ENCODE peak calls at places on chromosomes 1 and 21, in seven cellular contexts. X, D, Z, O, C, F and S are unnamed samples.

GRCh38 chr1:19448491-19449439 is 36.6 kb downstream of the CAPZB start:
- DNase-seq in X (no peak), D (no peak), Z (no peak), O (peak; percentile 96), C (no peak), F (peak; percentile 99), S (peak; percentile 29)

GRCh38 chr1:216175714-216176113 is 247.5 kb downstream of the USH2A start:
- DNase-seq in X (peak; percentile 31), D (no peak), Z (no peak), O (no peak), C (no peak), F (no peak), S (no peak)

GRCh38 chr1:234437423-234438171 is 41.4 kb downstream of the TARBP1 start:
- DNase-seq in X (no peak), D (no peak), Z (no peak), O (peak; percentile 21), C (no peak), F (peak; percentile 7), S (no peak)

GRCh38 chr1:1171551-1172340 is 1.9 kb upstream of the TTLL10 start:
- DNase-seq in X (no peak), D (no peak), Z (no peak), O (no peak), C (no peak), F (no peak), S (peak; percentile 5)

GRCh38 chr1:221740941-221741363 is 937 bp downstream of the DUSP10 start:
- DNase-seq in X (no peak), D (no peak), Z (no peak), O (no peak), C (no peak), F (no peak), S (peak; percentile 5)

GRCh38 chr1:89734437-89734836 is 86.4 kb upstream of the LRRC8D start:
- DNase-seq in X (no peak), D (no peak), Z (no peak), O (peak; percentile 70), C (no peak), F (no peak), S (no peak)

GRCh38 chr1:243249214-243249613 is 5.9 kb downstream of the CEP170 start:
- DNase-seq in X (no peak), D (no peak), Z (no peak), O (no peak), C (no peak), F (no peak), S (no peak)

GRCh38 chr1:184974086-184974836 is at the start of gene NIBAN1:
- DNase-seq in X (peak; percentile 47), D (peak; percentile 34), Z (peak; percentile 72), O (peak; percentile 66), C (peak; percentile 21), F (no peak), S (peak; percentile 61)

GRCh38 chr21:45580576-45581321 is 38.5 kb upstream of the SLC19A1 start:
- DNase-seq in X (peak; percentile 34), D (no peak), Z (no peak), O (no peak), C (no peak), F (no peak), S (no peak)

GRCh38 chr1:55304306-55304705 is 89.1 kb upstream of the USP24 start:
- DNase-seq in X (no peak), D (no peak), Z (no peak), O (no peak), C (no peak), F (no peak), S (peak; percentile 7)
- TF ChIP-seq CTCF in X (no peak), D (no peak), Z (no peak), O (no peak), C (no peak), F (no peak), S (no peak)

GRCh38 chr1:113813218-113813617 is 942 bp upstream of the RSBN1 start:
- DNase-seq in X (no peak), D (no peak), Z (no peak), O (no peak), C (no peak), F (no peak), S (no peak)

GRCh38 chr1:113811353-113811887 is 856 bp downstream of the RSBN1 start:
- DNase-seq in X (peak; percentile 59), D (no peak), Z (no peak), O (peak; percentile 22), C (peak; percentile 14), F (no peak), S (peak; percentile 30)

GRCh38 chr1:113809651-113810602 is 2.3 kb downstream of the RSBN1 start:
- DNase-seq in X (no peak), D (no peak), Z (no peak), O (no peak), C (no peak), F (no peak), S (no peak)

GRCh38 chr1:113812661-113813135 is 422 bp upstream of the RSBN1 start:
- DNase-seq in X (peak; percentile 9), D (no peak), Z (peak; percentile 35), O (no peak), C (no peak), F (no peak), S (no peak)

DNA sequence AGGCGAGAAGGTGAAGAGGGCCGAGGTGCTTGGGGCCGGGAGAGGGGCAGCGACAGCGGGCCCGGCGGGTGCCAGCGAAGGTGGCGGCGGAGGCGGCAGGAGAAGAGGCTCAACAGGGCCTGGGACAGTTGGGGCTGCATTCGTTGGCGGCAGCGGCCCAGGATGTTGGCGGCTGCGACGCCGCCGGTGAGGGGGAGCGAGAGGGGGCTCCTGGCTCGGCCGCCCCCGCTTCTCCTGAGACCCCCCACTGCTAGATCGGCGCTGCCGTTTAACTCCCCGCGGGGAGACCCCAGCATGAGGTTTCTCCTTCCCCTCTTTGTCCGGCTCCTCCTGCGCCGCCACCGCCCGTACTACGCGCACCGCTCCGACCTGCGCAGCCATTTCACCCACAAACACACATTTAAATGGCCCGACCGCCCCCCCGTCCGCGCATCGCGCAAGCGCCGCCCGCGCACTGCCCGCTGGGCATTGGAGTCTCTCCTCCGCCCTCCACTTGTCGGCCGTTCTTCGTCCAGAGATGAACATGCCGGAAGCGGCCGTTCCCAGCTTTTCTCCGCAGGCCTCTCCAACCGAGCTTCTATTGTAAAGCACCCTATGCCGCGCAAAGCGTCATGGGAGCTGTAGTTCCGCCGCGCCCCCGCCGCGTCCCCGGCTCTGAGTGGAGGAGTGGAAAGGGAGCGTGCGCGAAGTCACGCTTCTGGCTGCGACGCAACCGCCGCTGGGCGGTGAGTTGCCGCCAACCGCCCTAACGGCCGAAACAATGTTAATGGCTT is at the start of gene RSBN1:
- DNase-seq in X (peak; percentile 99), D (peak; percentile 96), Z (peak; percentile 94), O (peak; percentile 99), C (peak; percentile 92), F (peak; percentile 100), S (peak; percentile 96)
- TF ChIP-seq CTCF in X (no peak), D (peak; percentile 13), Z (no peak), O (peak; percentile 24), C (no peak), F (no peak), S (no peak)

GRCh38 chr1:53189061-53189460 is 7.6 kb upstream of the CPT2 start:
- DNase-seq in X (no peak), D (no peak), Z (no peak), O (no peak), C (no peak), F (no peak), S (no peak)

GRCh38 chr1:53186533-53186932 is 10.1 kb upstream of the CPT2 start:
- DNase-seq in X (no peak), D (no peak), Z (no peak), O (no peak), C (no peak), F (no peak), S (no peak)

GRCh38 chr1:53188099-53188498 is 8.5 kb upstream of the CPT2 start:
- DNase-seq in X (no peak), D (no peak), Z (no peak), O (no peak), C (no peak), F (no peak), S (no peak)

GRCh38 chr1:53187371-53187770 is 9.3 kb upstream of the CPT2 start:
- DNase-seq in X (no peak), D (no peak), Z (no peak), O (peak; percentile 52), C (no peak), F (no peak), S (no peak)

GRCh38 chr1:53190210-53190611 is 6.4 kb upstream of the CPT2 start:
- DNase-seq in X (peak; percentile 47), D (no peak), Z (no peak), O (no peak), C (no peak), F (no peak), S (no peak)
- TF ChIP-seq CTCF in X (peak; percentile 45), D (no peak), Z (no peak), O (no peak), C (no peak), F (no peak), S (no peak)

GRCh38 chr1:107692580-107693345 is 272.2 kb downstream of the VAV3 start:
- DNase-seq in X (no peak), D (no peak), Z (no peak), O (no peak), C (no peak), F (no peak), S (no peak)
- TF ChIP-seq CTCF in X (no peak), D (no peak), Z (no peak), O (no peak), C (no peak), F (no peak), S (no peak)

GRCh38 chr1:78667939-78668338 is 18.3 kb downstream of the IFI44 start:
- DNase-seq in X (no peak), D (no peak), Z (no peak), O (no peak), C (no peak), F (no peak), S (no peak)
- TF ChIP-seq CTCF in X (no peak), D (no peak), Z (no peak), O (no peak), C (no peak), F (no peak), S (no peak)

GRCh38 chr21:15894596-15894995 is 164.8 kb downstream of the USP25 start:
- DNase-seq in X (no peak), D (no peak), Z (no peak), O (peak; percentile 65), C (no peak), F (no peak), S (no peak)
- TF ChIP-seq CTCF in X (no peak), D (peak; percentile 64), Z (no peak), O (peak; percentile 54), C (peak; percentile 71), F (peak; percentile 11), S (peak; percentile 59)

GRCh38 chr1:59133997-59134396 is 162.9 kb upstream of the FGGY start:
- DNase-seq in X (no peak), D (no peak), Z (no peak), O (no peak), C (no peak), F (no peak), S (no peak)

GRCh38 chr1:59138402-59138801 is 158.5 kb upstream of the FGGY start:
- DNase-seq in X (no peak), D (no peak), Z (no peak), O (no peak), C (no peak), F (no peak), S (no peak)

GRCh38 chr1:59137968-59138367 is 158.9 kb upstream of the FGGY start:
- DNase-seq in X (no peak), D (no peak), Z (no peak), O (no peak), C (no peak), F (no peak), S (no peak)

GRCh38 chr1:59136541-59137335 is 160.2 kb upstream of the FGGY start:
- DNase-seq in X (no peak), D (no peak), Z (no peak), O (peak; percentile 35), C (no peak), F (peak; percentile 43), S (no peak)

GRCh38 chr1:59135761-59136255 is 161.1 kb upstream of the FGGY start:
- DNase-seq in X (no peak), D (no peak), Z (no peak), O (no peak), C (no peak), F (no peak), S (no peak)
- TF ChIP-seq CTCF in X (no peak), D (no peak), Z (no peak), O (no peak), C (no peak), F (no peak), S (no peak)